ENCODE peak calls at places on chromosomes 12 and 14, in six cellular contexts. B is activated T-helper 1 cell treated with anti-CD3 and anti-CD28 coated beads, Interleukin-12 subunit alpha, Interleukin-12 subunit beta, Interleukin-2, Interleukin-4 antibody, amounts not matched to agents 30 ng/mL and 10 ng/mL and 1 ng/mL, durations not matched to agents 14 hours and 24 hours and 36 hours; N is midbrain; V is amniotic stem cell; T is coronary artery; C is epithelial cell of esophagus. M is an unnamed sample.

GRCh38 chr14:30417121-30417520 is 141.8 kb upstream of the G2E3 start:
- DNase-seq in B (no peak), T (no peak), V (no peak), C (peak; percentile 40), N (no peak), M (no peak)

GRCh38 chr12:52794479-52795331 is 1.2 kb downstream of the KRT3 start:
- DNase-seq in N (no peak), B (no peak), V (no peak), C (peak; percentile 26), T (no peak), M (peak; percentile 67)

GRCh38 chr12:64080319-64081008 is 141.6 kb downstream of the KICS2 start:
- DNase-seq in N (no peak), T (no peak), V (no peak), B (no peak), C (peak; percentile 93), M (peak; percentile 36)

GRCh38 chr12:52215587-52216031 is 17.4 kb upstream of the KRT7 start:
- DNase-seq in C (peak; percentile 92), N (no peak), V (no peak), B (no peak), T (no peak), M (peak; percentile 82)

GRCh38 chr12:109209082-109209481 is 92.7 kb downstream of the ACACB start:
- DNase-seq in B (no peak), C (no peak), N (no peak), V (no peak), T (no peak), M (no peak)

GRCh38 chr14:103031956-103032355 is 25.4 kb downstream of the CDC42BPB start:
- DNase-seq in C (peak; percentile 34), N (no peak), B (no peak), V (no peak), T (no peak), M (no peak)

GRCh38 chr12:25648460-25648859 is 95.4 kb upstream of the LMNTD1 start:
- DNase-seq in T (no peak), N (peak; percentile 34), V (peak; percentile 50), C (peak; percentile 67), B (no peak), M (peak; percentile 72)

GRCh38 chr12:104387190-104387589 is 69.6 kb upstream of the CHST11 start:
- DNase-seq in C (no peak), T (no peak), B (no peak), N (no peak), V (no peak), M (peak; percentile 32)

GRCh38 chr12:45343269-45344051 is 127.6 kb downstream of the ANO6 start:
- DNase-seq in N (no peak), B (no peak), V (no peak), T (no peak), C (peak; percentile 42), M (peak; percentile 46)

GRCh38 chr14:101457936-101458535 is 103.3 kb upstream of the DIO3 start:
- DNase-seq in N (no peak), V (no peak), B (no peak), T (no peak), C (no peak), M (no peak)

GRCh38 chr14:103551338-103551762 is 11.1 kb downstream of the BAG5 start:
- DNase-seq in T (peak; percentile 91), B (no peak), C (no peak), N (peak; percentile 25), V (no peak), M (peak; percentile 60)

GRCh38 chr12:110694330-110694891 is 5.5 kb upstream of the HVCN1 start:
- DNase-seq in T (no peak), N (peak; percentile 50), V (no peak), C (no peak), B (no peak), M (no peak)

GRCh38 chr12:12872139-12872933 is 19.0 kb upstream of the GPRC5A start:
- DNase-seq in T (no peak), C (peak; percentile 98), B (no peak), N (no peak), V (no peak), M (peak; percentile 95)

GRCh38 chr14:61064210-61064609 is 83.2 kb downstream of the SLC38A6 start:
- DNase-seq in T (no peak), B (no peak), C (no peak), N (no peak), V (no peak), M (no peak)

GRCh38 chr14:90596733-90597132 is 199.9 kb downstream of the CALM1 start:
- DNase-seq in C (no peak), T (no peak), N (no peak), B (no peak), V (no peak), M (no peak)

GRCh38 chr14:81818271-81818670 is 284.6 kb upstream of the SEL1L start:
- DNase-seq in V (no peak), C (no peak), N (no peak), T (no peak), B (no peak), M (no peak)

GRCh38 chr12:117284160-117284559 is 77.3 kb downstream of the NOS1 start:
- DNase-seq in B (no peak), C (no peak), T (no peak), V (no peak), N (no peak), M (no peak)

GRCh38 chr14:24277606-24278321 is 6.4 kb upstream of the RABGGTA start:
- DNase-seq in B (no peak), T (no peak), N (no peak), C (no peak), V (no peak), M (no peak)

GRCh38 chr12:110754101-110754793 is 11.6 kb upstream of the PPP1CC start:
- DNase-seq in N (no peak), C (no peak), V (no peak), T (no peak), B (no peak), M (no peak)

GRCh38 chr14:22271838-22272237 is 317.2 kb downstream of the DAD1 start:
- DNase-seq in N (no peak), C (no peak), B (no peak), V (no peak), T (no peak), M (no peak)

M was measured in renal cortical epithelial cell.